ENCODE peak calls at places on chromosomes 11 and 22, in seven cellular contexts. J is heart left ventricle, Y is NB4, D is esophagus squamous epithelium, C is GM12892, V is uterus, I is A549. A is an unnamed sample.
A peak's percentile ranks its signal among the peaks of the same experiment; 100 is the strongest.

GRCh38 chr11:45412033-45412432 is 125.9 kb upstream of the SYT13 start:
- DNase-seq in J (no peak), Y (no peak), D (no peak), C (no peak), V (no peak), I (no peak), A (peak; percentile 52)

GRCh38 chr11:44949160-44950035 is 1.3 kb downstream of the TP53I11 start:
- DNase-seq in J (no peak), Y (peak; percentile 78), D (no peak), C (no peak), V (no peak), I (peak; percentile 68), A (no peak)

GRCh38 chr11:73528877-73529530 is 68.9 kb downstream of the FAM168A start:
- DNase-seq in J (no peak), Y (no peak), D (no peak), C (no peak), V (no peak), I (no peak), A (no peak)

GRCh38 chr11:114477946-114478537 is 38.8 kb downstream of the REXO2 start:
- DNase-seq in J (no peak), Y (no peak), D (no peak), C (no peak), V (no peak), I (no peak), A (no peak)

GRCh38 chr11:2515401-2516275 is 70.8 kb downstream of the KCNQ1 start:
- DNase-seq in J (peak; percentile 61), Y (peak; percentile 1), D (no peak), C (peak; percentile 8), V (peak; percentile 10), I (no peak), A (no peak)

GRCh38 chr11:10743354-10744035 is 7.6 kb upstream of the CTR9 start:
- DNase-seq in J (no peak), Y (peak; percentile 64), D (no peak), C (no peak), V (no peak), I (no peak), A (no peak)

GRCh38 chr11:85934599-85935169 is 79.5 kb downstream of the CCDC83 start:
- DNase-seq in J (no peak), Y (no peak), D (no peak), C (no peak), V (no peak), I (no peak), A (no peak)

GRCh38 chr11:70071996-70072395 is 6.1 kb upstream of the ANO1 start:
- DNase-seq in J (no peak), Y (no peak), D (no peak), C (no peak), V (no peak), I (no peak), A (no peak)

GRCh38 chr11:78078218-78079167 is 1.2 kb downstream of the NDUFC2 start:
- DNase-seq in J (no peak), Y (peak; percentile 38), D (no peak), C (no peak), V (no peak), I (no peak), A (no peak)

GRCh38 chr11:9568854-9569587 is 4.4 kb upstream of the WEE1 start:
- DNase-seq in J (peak; percentile 60), Y (peak; percentile 24), D (no peak), C (no peak), V (peak; percentile 66), I (peak; percentile 90), A (peak; percentile 38)

GRCh38 chr11:121248496-121248895 is 44.1 kb upstream of the SC5D start:
- DNase-seq in J (no peak), Y (no peak), D (no peak), C (no peak), V (no peak), I (no peak), A (no peak)

GRCh38 chr11:118627566-118627965 is 20.2 kb downstream of the PHLDB1 start:
- DNase-seq in J (no peak), Y (no peak), D (no peak), C (no peak), V (no peak), I (no peak), A (no peak)

GRCh38 chr11:103959279-103959930 is 77.0 kb upstream of the DDI1 start:
- DNase-seq in J (no peak), Y (no peak), D (no peak), C (peak; percentile 10), V (no peak), I (peak; percentile 39), A (no peak)

GRCh38 chr22:24772493-24773220 is 1.9 kb downstream of the PIWIL3 start:
- DNase-seq in J (no peak), Y (no peak), D (no peak), C (no peak), V (no peak), I (peak; percentile 69), A (peak; percentile 29)

GRCh38 chr11:109706940-109707339 is 284.9 kb downstream of the C11orf87 start:
- DNase-seq in J (no peak), Y (no peak), D (no peak), C (no peak), V (no peak), I (no peak), A (no peak)
- TF ChIP-seq POLR2A in J (no peak), Y (no peak), D (no peak), C (no peak), V (no peak), I (no peak), A (no peak)

DNA sequence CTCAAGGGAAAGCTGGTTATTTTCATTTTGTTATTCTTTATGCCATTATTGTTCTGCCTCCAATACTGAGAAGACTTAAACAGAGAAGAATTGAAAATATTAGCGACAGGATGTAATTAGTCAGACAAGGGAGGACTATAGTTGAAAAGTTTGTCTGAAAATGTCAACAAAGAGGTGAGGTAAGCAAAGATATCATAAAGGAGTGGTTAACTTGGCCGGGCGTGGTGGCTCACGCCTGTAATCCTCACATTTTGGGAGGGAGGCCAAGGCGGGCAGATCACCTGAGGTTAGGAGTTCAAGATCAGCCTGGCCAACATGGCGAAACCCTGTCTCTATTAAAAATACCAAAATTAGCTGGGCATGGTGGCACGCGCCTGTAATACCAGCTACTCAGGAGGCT is 4.1 kb upstream of the HYLS1 start:
- DNase-seq in J (no peak), Y (no peak), D (no peak), C (no peak), V (no peak), I (no peak), A (no peak)
- TF ChIP-seq POLR2A in J (no peak), Y (no peak), D (no peak), C (no peak), V (no peak), I (no peak), A (no peak)

DNA sequence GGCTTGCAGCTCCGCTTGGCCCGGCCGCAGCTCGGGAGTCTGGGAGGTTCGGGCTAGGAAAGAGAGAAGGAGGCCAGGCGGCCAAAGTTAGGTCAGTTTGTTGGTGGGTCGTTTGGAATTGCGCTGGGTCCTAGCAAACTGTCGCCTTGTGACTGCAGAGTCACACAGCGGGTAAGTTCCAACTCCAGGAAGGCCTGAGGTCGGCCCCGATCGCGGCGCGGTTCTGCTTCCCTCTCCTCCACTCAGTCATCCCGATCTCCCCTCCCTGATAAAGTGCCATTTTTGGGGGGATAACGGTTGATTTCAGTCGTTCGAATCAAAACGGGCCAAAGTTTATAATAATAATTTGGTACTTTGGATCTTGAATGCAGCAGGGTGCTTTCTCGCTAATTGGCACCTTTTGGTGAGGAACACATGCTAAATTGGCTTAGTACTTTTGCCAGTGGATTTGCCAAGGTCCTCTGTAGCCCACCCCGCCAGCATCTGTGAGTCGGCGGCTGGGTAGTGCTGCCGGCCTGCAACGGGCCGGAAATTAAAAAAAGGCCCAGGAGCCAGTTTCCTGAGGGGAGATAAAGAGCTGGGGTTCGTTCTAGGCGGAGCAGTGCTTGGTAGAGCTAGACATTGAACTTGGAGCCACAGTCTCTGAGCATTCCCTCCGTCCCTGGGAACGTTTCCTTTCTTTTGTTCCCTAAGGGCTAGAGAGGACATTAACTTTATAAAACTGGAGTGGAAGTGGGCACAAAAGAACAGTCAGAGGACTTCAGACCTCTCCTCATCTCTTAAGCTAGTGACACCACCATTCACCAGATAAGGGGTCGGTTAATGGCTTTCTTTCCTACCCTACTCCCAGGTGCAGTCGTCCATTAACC is 927 bp downstream of the UBE2L3 start:
- DNase-seq in J (peak; percentile 27), Y (peak; percentile 57), D (no peak), C (no peak), V (no peak), I (peak; percentile 19), A (no peak)
- TF ChIP-seq POLR2A in J (no peak), Y (no peak), D (no peak), C (no peak), V (no peak), I (no peak), A (no peak)

GRCh38 chr11:75651218-75651617 is 17.6 kb downstream of the MAP6 start:
- DNase-seq in J (no peak), Y (no peak), D (no peak), C (no peak), V (no peak), I (no peak), A (no peak)

GRCh38 chr11:75654314-75654713 is 14.5 kb downstream of the MAP6 start:
- DNase-seq in J (no peak), Y (no peak), D (no peak), C (no peak), V (no peak), I (no peak), A (peak; percentile 57)

GRCh38 chr11:75652936-75653335 is 15.9 kb downstream of the MAP6 start:
- DNase-seq in J (no peak), Y (no peak), D (no peak), C (no peak), V (no peak), I (no peak), A (no peak)

GRCh38 chr11:75653532-75653931 is 15.3 kb downstream of the MAP6 start:
- DNase-seq in J (no peak), Y (no peak), D (no peak), C (no peak), V (no peak), I (no peak), A (no peak)

DNA sequence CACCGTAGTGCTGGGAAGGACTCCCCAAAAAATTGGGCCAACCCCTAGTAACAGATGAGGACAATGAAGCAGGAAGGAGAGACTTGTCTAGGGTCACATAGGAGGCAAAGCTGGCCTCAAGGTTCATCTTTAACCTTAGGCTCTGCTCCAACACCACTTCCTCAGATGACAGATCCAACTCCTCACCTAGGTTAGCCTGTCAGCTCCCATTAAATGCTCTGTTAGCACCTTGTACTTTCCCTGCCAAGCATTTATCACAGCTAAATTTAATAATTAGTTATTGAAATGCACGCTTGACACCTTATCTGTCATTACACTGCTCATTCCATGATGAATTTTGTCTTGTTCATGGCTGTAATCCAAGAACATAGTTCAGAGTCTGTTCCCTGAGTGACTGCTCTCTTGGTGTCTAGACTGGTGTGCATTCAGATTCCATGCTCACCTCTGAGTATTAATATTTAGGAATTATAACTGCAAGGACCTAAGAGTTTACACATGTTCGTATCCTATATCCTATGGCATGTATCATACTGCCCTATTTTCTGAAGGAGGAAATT is 18.6 kb downstream of the MAP6 start:
- DNase-seq in J (no peak), Y (no peak), D (no peak), C (no peak), V (no peak), I (no peak), A (no peak)
- TF ChIP-seq POLR2A in J (no peak), Y (no peak), D (no peak), C (no peak), V (no peak), I (no peak), A (no peak)

A was measured in H54.